ENCODE peak calls at places on chromosomes 3 and 15, in four cellular contexts. One of them, this sample, is unnamed.

GRCh38 chr15:31476411-31476810 is 149.8 kb downstream of the KLF13 start:
- DNase-seq in germinal center: no peak
- DNase-seq in Right ventricle myocardium superior: no peak
- DNase-seq in ACHN: no peak
- DNase-seq in this sample: no peak

GRCh38 chr15:38455096-38455495 is 1.2 kb downstream of the FAM98B start:
- DNase-seq in Right ventricle myocardium superior: no peak
- DNase-seq in germinal center: no peak
- DNase-seq in ACHN: peak; percentile 3
- DNase-seq in this sample: no peak

GRCh38 chr15:48375767-48376166 is 44.5 kb downstream of the DUT start:
- DNase-seq in germinal center: no peak
- DNase-seq in Right ventricle myocardium superior: no peak
- DNase-seq in ACHN: no peak
- DNase-seq in this sample: no peak

GRCh38 chr3:126515066-126515706 is 2.4 kb downstream of the UROC1 start:
- DNase-seq in Right ventricle myocardium superior: peak; percentile 14
- DNase-seq in ACHN: no peak
- DNase-seq in germinal center: no peak
- DNase-seq in this sample: no peak

GRCh38 chr3:133444071-133444774 is 44.4 kb downstream of the BFSP2 start:
- DNase-seq in ACHN: no peak
- DNase-seq in germinal center: no peak
- DNase-seq in Right ventricle myocardium superior: no peak
- DNase-seq in this sample: no peak

GRCh38 chr15:60507596-60508424 is 28.9 kb upstream of the ICE2 start:
- DNase-seq in germinal center: peak; percentile 77
- DNase-seq in ACHN: peak; percentile 63
- DNase-seq in Right ventricle myocardium superior: no peak
- DNase-seq in this sample: peak; percentile 64

GRCh38 chr3:13716540-13717221 is 163.2 kb downstream of the WNT7A start:
- DNase-seq in Right ventricle myocardium superior: no peak
- DNase-seq in germinal center: no peak
- DNase-seq in ACHN: no peak
- DNase-seq in this sample: peak; percentile 22

GRCh38 chr15:100598655-100599054 is 3.3 kb downstream of the LINS1 start:
- DNase-seq in germinal center: no peak
- DNase-seq in ACHN: no peak
- DNase-seq in Right ventricle myocardium superior: no peak
- DNase-seq in this sample: no peak

GRCh38 chr15:48411971-48412591 is 80.9 kb downstream of the DUT start:
- DNase-seq in ACHN: no peak
- DNase-seq in Right ventricle myocardium superior: no peak
- DNase-seq in germinal center: no peak
- DNase-seq in this sample: no peak

GRCh38 chr3:48275292-48276027 is 34.6 kb downstream of the ZNF589 start:
- DNase-seq in ACHN: no peak
- DNase-seq in germinal center: no peak
- DNase-seq in Right ventricle myocardium superior: no peak
- DNase-seq in this sample: no peak

GRCh38 chr3:143881102-143881501 is 32.8 kb upstream of the SLC9A9 start:
- DNase-seq in ACHN: no peak
- DNase-seq in germinal center: no peak
- DNase-seq in Right ventricle myocardium superior: no peak
- DNase-seq in this sample: no peak

GRCh38 chr3:153289334-153289808 is 127.3 kb downstream of the RAP2B start:
- DNase-seq in ACHN: peak; percentile 4
- DNase-seq in Right ventricle myocardium superior: no peak
- DNase-seq in germinal center: no peak
- DNase-seq in this sample: no peak

GRCh38 chr3:55157736-55158135 is 229.9 kb upstream of the LRTM1 start:
- DNase-seq in ACHN: no peak
- DNase-seq in germinal center: no peak
- DNase-seq in Right ventricle myocardium superior: no peak
- DNase-seq in this sample: no peak

GRCh38 chr3:31472479-31473390 is 60.0 kb upstream of the STT3B start:
- DNase-seq in ACHN: peak; percentile 68
- DNase-seq in Right ventricle myocardium superior: no peak
- DNase-seq in germinal center: no peak
- DNase-seq in this sample: no peak

GRCh38 chr3:71035314-71035713 is 548.2 kb downstream of the FOXP1 start:
- DNase-seq in ACHN: no peak
- DNase-seq in germinal center: no peak
- DNase-seq in Right ventricle myocardium superior: no peak
- DNase-seq in this sample: no peak

GRCh38 chr15:71440479-71441071 is 325.3 kb downstream of the THSD4 start:
- DNase-seq in ACHN: peak; percentile 60
- DNase-seq in Right ventricle myocardium superior: no peak
- DNase-seq in germinal center: peak; percentile 11
- DNase-seq in this sample: no peak

GRCh38 chr15:84947947-84948830 is 33.5 kb upstream of the PDE8A start:
- DNase-seq in germinal center: no peak
- DNase-seq in ACHN: no peak
- DNase-seq in Right ventricle myocardium superior: peak; percentile 53
- DNase-seq in this sample: no peak

This sample was measured in D341Med.